ENCODE peak calls at places on chromosome 6, in seven cellular contexts. W is NCI-H2227 treated with DMSO at 0.1 percent for 48 hours; Q is GM03348; P is activated CD4-positive, alpha-beta T cell treated with anti-CD3 and anti-CD28 coated beads, Interleukin-2, amount 50 U/mL, for 4 hours; D is H54; Z is CD4-positive, alpha-beta T cell; B is DMS 273 treated with DMSO at 0.1 percent for 48 hours. O is an unnamed sample.
A peak's percentile ranks its signal among the peaks of the same experiment; 100 is the strongest.

GRCh38 chr6:45665859-45666258 is 288.1 kb upstream of the SUPT3H start:
- DNase-seq in D (no peak), B (no peak), Z (no peak), P (no peak), Q (no peak), W (no peak), O (no peak)

GRCh38 chr6:5718231-5718947 is 288.3 kb downstream of the NRN1 start:
- DNase-seq in Z (no peak), D (no peak), Q (no peak), B (no peak), W (no peak), P (no peak), O (no peak)

GRCh38 chr6:66558189-66558588 is 851.2 kb upstream of the EYS start:
- DNase-seq in B (no peak), D (peak; percentile 1), Z (no peak), P (no peak), Q (no peak), W (no peak), O (no peak)

GRCh38 chr6:15362274-15363160 is 116.6 kb downstream of the JARID2 start:
- DNase-seq in B (no peak), P (no peak), W (no peak), Q (no peak), D (no peak), Z (no peak), O (no peak)

GRCh38 chr6:138769102-138769676 is 4.4 kb upstream of the CCDC28A start:
- DNase-seq in W (no peak), P (no peak), Q (no peak), B (no peak), Z (no peak), D (no peak), O (no peak)

GRCh38 chr6:160430203-160430602 is 82.0 kb downstream of the SLC22A3 start:
- DNase-seq in B (no peak), Z (no peak), D (no peak), W (no peak), P (no peak), Q (no peak), O (no peak)

GRCh38 chr6:17932362-17932852 is 55.0 kb downstream of the KIF13A start:
- DNase-seq in P (no peak), D (peak; percentile 24), Q (peak; percentile 81), B (no peak), W (no peak), Z (no peak), O (no peak)

GRCh38 chr6:56849876-56850275 is 105.0 kb upstream of the BEND6 start:
- DNase-seq in Z (no peak), Q (no peak), W (no peak), D (no peak), P (no peak), B (no peak), O (no peak)

GRCh38 chr6:43200541-43200940 is 18.5 kb downstream of the CUL9 start:
- DNase-seq in P (no peak), B (no peak), W (no peak), Q (no peak), Z (no peak), D (no peak), O (no peak)

GRCh38 chr6:11575408-11576033 is 38.0 kb downstream of the TMEM170B start:
- DNase-seq in B (peak; percentile 17), W (peak; percentile 77), Z (peak; percentile 43), D (peak; percentile 19), Q (peak; percentile 70), P (peak; percentile 28), O (no peak)

GRCh38 chr6:111757342-111757741 is 115.9 kb downstream of the FYN start:
- DNase-seq in W (no peak), B (no peak), Z (no peak), Q (peak; percentile 44), P (no peak), D (peak; percentile 10), O (no peak)

GRCh38 chr6:47234258-47234933 is 75.3 kb downstream of the TNFRSF21 start:
- DNase-seq in B (no peak), Z (no peak), P (no peak), D (no peak), Q (no peak), W (no peak), O (no peak)

GRCh38 chr6:25889877-25890853 is 16.1 kb upstream of the SLC17A3 start:
- DNase-seq in B (peak; percentile 17), Z (no peak), D (no peak), Q (peak; percentile 58), W (peak; percentile 54), P (no peak), O (peak; percentile 36)

GRCh38 chr6:111614833-111615582 is 9.3 kb upstream of the TRAF3IP2 start:
- DNase-seq in Z (no peak), P (no peak), W (no peak), D (no peak), Q (no peak), B (no peak), O (no peak)

GRCh38 chr6:14454467-14454763 is 336.8 kb downstream of the CD83 start:
- DNase-seq in P (peak; percentile 19), B (no peak), D (no peak), Z (peak; percentile 49), W (no peak), Q (no peak), O (no peak)

GRCh38 chr6:24441599-24441904 is 38.8 kb downstream of the MRS2 start:
- DNase-seq in W (no peak), D (no peak), Q (no peak), Z (no peak), P (no peak), B (no peak), O (no peak)

GRCh38 chr6:111263837-111264236 is 176.5 kb downstream of the SLC16A10 start:
- DNase-seq in D (peak; percentile 43), W (no peak), P (no peak), B (no peak), Z (no peak), Q (peak; percentile 75), O (peak; percentile 42)

GRCh38 chr6:9502991-9503761 is 911.7 kb downstream of the TFAP2A start:
- DNase-seq in P (no peak), Z (no peak), W (no peak), B (no peak), D (peak; percentile 26), Q (peak; percentile 44), O (peak; percentile 67)

GRCh38 chr6:125913864-125914351 is 42.7 kb upstream of the HINT3 start:
- DNase-seq in Z (no peak), Q (peak; percentile 72), P (no peak), D (peak; percentile 29), W (no peak), B (no peak), O (peak; percentile 35)

GRCh38 chr6:11595903-11596302 is 58.4 kb downstream of the TMEM170B start:
- DNase-seq in W (no peak), Z (no peak), B (no peak), P (no peak), Q (no peak), D (no peak), O (no peak)

GRCh38 chr6:53961679-53962370 is 149.4 kb upstream of the MLIP start:
- DNase-seq in W (no peak), B (peak; percentile 9), P (no peak), Q (peak; percentile 79), Z (no peak), D (no peak), O (no peak)

GRCh38 chr6:14612016-14612415 is 494.4 kb downstream of the CD83 start:
- DNase-seq in B (no peak), W (no peak), Q (peak; percentile 44), P (no peak), Z (no peak), D (peak; percentile 18), O (peak; percentile 8)

GRCh38 chr6:33610057-33610456 is 11.1 kb upstream of the ITPR3 start:
- DNase-seq in D (no peak), B (no peak), P (no peak), W (no peak), Q (no peak), Z (no peak), O (no peak)

GRCh38 chr6:127737009-127737486 is 160.1 kb downstream of the C6orf58 start:
- DNase-seq in Z (peak; percentile 17), B (peak; percentile 51), Q (peak; percentile 64), P (peak; percentile 17), W (peak; percentile 56), D (peak; percentile 4), O (peak; percentile 83)

GRCh38 chr6:121917834-121918559 is 481.5 kb upstream of the HSF2 start:
- DNase-seq in B (no peak), D (no peak), P (no peak), W (no peak), Z (no peak), Q (no peak), O (no peak)

O was measured in HS-27A.